ENCODE peak calls at places on chromosome 20, in five cellular contexts. One of them, this sample, is unnamed.

GRCh38 chr20:24850206-24850605 is 98.9 kb upstream of the CST7 start:
- DNase-seq in ELR: no peak
- DNase-seq in PC-3: no peak
- DNase-seq in putamen: no peak
- DNase-seq in kidney tubule cell: no peak
- DNase-seq in this sample: no peak

GRCh38 chr20:38838326-38838725 is 32.8 kb downstream of the PPP1R16B start:
- DNase-seq in putamen: peak
- DNase-seq in PC-3: no peak
- DNase-seq in kidney tubule cell: no peak
- DNase-seq in ELR: no peak
- DNase-seq in this sample: no peak

GRCh38 chr20:53623454-53624206 is 30.0 kb upstream of the ZNF217 start:
- DNase-seq in putamen: peak
- DNase-seq in PC-3: peak
- DNase-seq in kidney tubule cell: peak
- DNase-seq in ELR: peak
- DNase-seq in this sample: peak

GRCh38 chr20:57857969-57858368 is 148.2 kb upstream of the PMEPA1 start:
- DNase-seq in kidney tubule cell: no peak
- DNase-seq in PC-3: peak
- DNase-seq in ELR: no peak
- DNase-seq in putamen: no peak
- DNase-seq in this sample: no peak

GRCh38 chr20:19928379-19929360 is 88.5 kb upstream of the NAA20 start:
- DNase-seq in putamen: no peak
- DNase-seq in PC-3: no peak
- DNase-seq in kidney tubule cell: no peak
- DNase-seq in ELR: no peak
- DNase-seq in this sample: no peak

GRCh38 chr20:58308680-58309527 is 611 bp upstream of the RAB22A start:
- DNase-seq in ELR: peak
- DNase-seq in putamen: peak
- DNase-seq in PC-3: peak
- DNase-seq in kidney tubule cell: peak
- DNase-seq in this sample: peak

GRCh38 chr20:37647946-37648345 is 45.9 kb upstream of the CTNNBL1 start:
- DNase-seq in putamen: no peak
- DNase-seq in ELR: no peak
- DNase-seq in kidney tubule cell: no peak
- DNase-seq in PC-3: no peak
- DNase-seq in this sample: no peak

GRCh38 chr20:47907031-47907670 is 121.9 kb upstream of the SULF2 start:
- DNase-seq in kidney tubule cell: peak
- DNase-seq in ELR: no peak
- DNase-seq in putamen: peak
- DNase-seq in PC-3: no peak
- DNase-seq in this sample: no peak

GRCh38 chr20:49567421-49568256 is at the start of gene PTGIS:
- DNase-seq in PC-3: no peak
- DNase-seq in ELR: peak
- DNase-seq in putamen: no peak
- DNase-seq in kidney tubule cell: no peak
- DNase-seq in this sample: peak

GRCh38 chr20:23320317-23320716 is 30.3 kb upstream of the NXT1 start:
- DNase-seq in PC-3: peak
- DNase-seq in putamen: no peak
- DNase-seq in kidney tubule cell: peak
- DNase-seq in ELR: peak
- DNase-seq in this sample: peak

GRCh38 chr20:49853640-49854039 is 41.0 kb downstream of the SLC9A8 start:
- DNase-seq in ELR: peak
- DNase-seq in PC-3: peak
- DNase-seq in putamen: peak
- DNase-seq in kidney tubule cell: peak
- DNase-seq in this sample: peak

GRCh38 chr20:33423141-33423834 is 20.3 kb downstream of the SNTA1 start:
- DNase-seq in PC-3: peak
- DNase-seq in ELR: peak
- DNase-seq in kidney tubule cell: peak
- DNase-seq in putamen: no peak
- DNase-seq in this sample: peak

GRCh38 chr20:63453029-63453523 is 19.4 kb downstream of the KCNQ2 start:
- DNase-seq in putamen: no peak
- DNase-seq in PC-3: peak
- DNase-seq in ELR: no peak
- DNase-seq in kidney tubule cell: no peak
- DNase-seq in this sample: peak

GRCh38 chr20:32626859-32627636 is 41.9 kb upstream of the NOL4L start:
- DNase-seq in putamen: peak
- DNase-seq in ELR: no peak
- DNase-seq in PC-3: no peak
- DNase-seq in kidney tubule cell: no peak
- DNase-seq in this sample: peak

GRCh38 chr20:44159125-44159524 is 27.9 kb downstream of the JPH2 start:
- DNase-seq in putamen: no peak
- DNase-seq in kidney tubule cell: no peak
- DNase-seq in PC-3: no peak
- DNase-seq in ELR: no peak
- DNase-seq in this sample: peak

GRCh38 chr20:17558154-17558940 is 11.5 kb upstream of the DSTN start:
- DNase-seq in putamen: no peak
- DNase-seq in PC-3: peak
- DNase-seq in ELR: peak
- DNase-seq in kidney tubule cell: peak
- DNase-seq in this sample: peak

GRCh38 chr20:32907886-32908285 is 49.2 kb downstream of the EFCAB8 start:
- DNase-seq in PC-3: no peak
- DNase-seq in ELR: no peak
- DNase-seq in putamen: no peak
- DNase-seq in kidney tubule cell: no peak
- DNase-seq in this sample: peak

GRCh38 chr20:24585796-24586522 is 116.5 kb downstream of the SYNDIG1 start:
- DNase-seq in ELR: no peak
- DNase-seq in kidney tubule cell: no peak
- DNase-seq in putamen: no peak
- DNase-seq in PC-3: no peak
- DNase-seq in this sample: no peak